ENCODE peak calls at places on chromosomes 11 and 22, in six cellular contexts. Z, N, K, A, F and J are unnamed samples.
A peak's percentile ranks its signal among the peaks of the same experiment; 100 is the strongest.

GRCh38 chr22:41557401-41558240 is 3.2 kb upstream of the CSDC2 start:
- DNase-seq in Z (peak; percentile 98), A (peak; percentile 94), N (no peak), K (peak; percentile 57), F (no peak), J (no peak)

GRCh38 chr22:20741634-20742581 is 32.0 kb upstream of the SERPIND1 start:
- DNase-seq in Z (peak; percentile 34), K (peak; percentile 77), F (no peak), N (peak; percentile 65), A (peak; percentile 13), J (peak; percentile 1)

GRCh38 chr11:67117667-67118058 is 1.4 kb upstream of the KDM2A start:
- DNase-seq in F (peak; percentile 19), A (no peak), N (no peak), Z (no peak), K (peak; percentile 69), J (no peak)

GRCh38 chr11:13494051-13494450 is 1.7 kb downstream of the PTH start:
- DNase-seq in K (no peak), F (no peak), Z (no peak), N (no peak), A (no peak), J (no peak)

GRCh38 chr11:5004429-5005274 is 10.0 kb downstream of the OR51L1 start:
- DNase-seq in A (peak; percentile 61), Z (peak; percentile 57), K (peak; percentile 79), N (peak; percentile 65), F (no peak), J (peak; percentile 22)

GRCh38 chr11:3942160-3942955 is 86.9 kb downstream of the STIM1 start:
- DNase-seq in N (no peak), K (no peak), A (no peak), F (no peak), Z (no peak), J (no peak)

GRCh38 chr11:75182652-75183051 is 31.7 kb downstream of the SLCO2B1 start:
- DNase-seq in Z (no peak), F (no peak), K (no peak), N (no peak), A (no peak), J (no peak)

GRCh38 chr11:64566042-64566914 is 24.7 kb upstream of the SLC22A12 start:
- DNase-seq in N (peak; percentile 85), A (peak; percentile 65), F (no peak), K (peak; percentile 90), Z (peak; percentile 81), J (peak; percentile 73)

GRCh38 chr11:108069947-108070346 is 51.4 kb upstream of the ACAT1 start:
- DNase-seq in Z (peak; percentile 67), A (peak; percentile 75), K (no peak), F (no peak), N (no peak), J (peak; percentile 9)

GRCh38 chr22:48254311-48254873 is 1491.9 kb downstream of the TBC1D22A start:
- DNase-seq in A (no peak), K (no peak), F (no peak), N (no peak), Z (no peak), J (no peak)

GRCh38 chr11:36350137-36350513 is 54.0 kb downstream of the PRR5L start:
- DNase-seq in K (no peak), A (no peak), Z (no peak), N (no peak), F (no peak), J (no peak)

GRCh38 chr22:29803190-29803589 is 34.9 kb downstream of the ASCC2 start:
- DNase-seq in F (no peak), A (no peak), N (no peak), Z (no peak), K (no peak), J (no peak)

GRCh38 chr11:726278-726915 is 20.4 kb downstream of the EPS8L2 start:
- DNase-seq in K (peak; percentile 69), A (peak; percentile 26), F (no peak), Z (no peak), N (no peak), J (peak; percentile 77)

GRCh38 chr11:3609416-3610265 is 32.2 kb downstream of the ART5 start:
- DNase-seq in K (peak; percentile 76), F (no peak), Z (peak; percentile 56), N (peak; percentile 64), A (peak; percentile 37), J (no peak)

GRCh38 chr22:29511126-29511854 is 31.3 kb downstream of the NEFH start:
- DNase-seq in Z (no peak), F (no peak), A (no peak), K (no peak), N (no peak), J (no peak)

GRCh38 chr11:133921026-133921425 is 35.7 kb downstream of the IGSF9B start:
- DNase-seq in A (no peak), Z (no peak), N (no peak), K (no peak), F (no peak), J (no peak)

GRCh38 chr11:32960553-32961164 is 55.0 kb upstream of the DEPDC7 start:
- DNase-seq in N (peak; percentile 69), K (peak; percentile 78), Z (peak; percentile 77), A (peak; percentile 71), F (no peak), J (peak; percentile 9)

GRCh38 chr11:86116386-86116726 is 47.5 kb upstream of the PICALM start:
- DNase-seq in Z (peak; percentile 34), A (peak; percentile 98), F (peak; percentile 2), N (peak; percentile 69), K (no peak), J (peak; percentile 93)

GRCh38 chr11:7906481-7906880 is 24.6 kb downstream of the OR10A6 start:
- DNase-seq in Z (no peak), N (peak; percentile 22), A (no peak), K (peak; percentile 44), F (no peak), J (peak; percentile 81)

GRCh38 chr11:121767433-121767832 is 314.7 kb upstream of the SORL1-AS1 start:
- DNase-seq in F (no peak), A (peak; percentile 50), Z (peak; percentile 7), N (no peak), K (no peak), J (peak; percentile 42)

GRCh38 chr11:15754221-15754620 is 602.1 kb downstream of the SOX6 start:
- DNase-seq in Z (no peak), F (no peak), A (no peak), K (no peak), N (no peak), J (peak; percentile 15)

GRCh38 chr11:15761235-15761634 is 595.1 kb downstream of the SOX6 start:
- DNase-seq in Z (no peak), K (no peak), N (no peak), A (no peak), F (no peak), J (no peak)

GRCh38 chr11:15757299-15757698 is 599.0 kb downstream of the SOX6 start:
- DNase-seq in N (no peak), Z (no peak), F (no peak), K (peak; percentile 3), A (no peak), J (no peak)
- H3K4me1 ChIP-seq in N (no peaks in the 10 kb centered on the region), Z (no peaks in the 10 kb centered on the region), F (no peaks in the 10 kb centered on the region), K (no peaks in the 10 kb centered on the region), A (no peaks in the 10 kb centered on the region), J (no peaks in the 10 kb centered on the region)

GRCh38 chr11:10618490-10618889 is 50.0 kb upstream of the LYVE1 start:
- DNase-seq in Z (no peak), N (no peak), K (no peak), A (no peak), F (no peak), J (no peak)
- H3K4me1 ChIP-seq in Z (no peaks in the 10 kb centered on the region), N (peaks cover 5% of the 10 kb centered on the region), K (no peaks in the 10 kb centered on the region), A (peaks cover 2% of the 10 kb centered on the region), F (peaks cover 5% of the 10 kb centered on the region), J (peaks cover 5% of the 10 kb centered on the region)

DNA sequence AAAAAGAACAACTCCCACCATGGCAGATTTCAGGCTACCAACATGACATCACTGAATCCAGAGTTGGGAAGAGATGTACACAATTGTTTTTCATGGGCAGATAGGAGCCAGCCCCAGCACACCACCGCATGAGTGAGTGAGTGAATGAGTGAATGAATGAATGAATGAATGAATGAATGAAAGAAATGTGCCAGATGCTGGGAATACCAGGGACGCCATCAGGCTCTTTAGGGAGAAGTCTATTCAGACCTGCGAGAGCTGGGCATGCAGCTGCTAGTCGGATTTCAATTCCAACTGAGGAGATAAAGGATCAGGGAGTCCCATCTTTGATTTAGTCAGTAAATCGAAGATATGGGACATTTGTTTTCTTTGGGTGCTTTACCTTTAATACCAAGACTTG is 15.3 kb upstream of the FAM83F start:
- DNase-seq in Z (no peak), K (no peak), F (no peak), N (no peak), A (no peak), J (no peak)
- H3K4me1 ChIP-seq in Z (no peaks in the 10 kb centered on the region), K (no peaks in the 10 kb centered on the region), F (peaks cover 4% of the 10 kb centered on the region), N (no peaks in the 10 kb centered on the region), A (no peaks in the 10 kb centered on the region), J (peaks cover 6% of the 10 kb centered on the region)

DNA sequence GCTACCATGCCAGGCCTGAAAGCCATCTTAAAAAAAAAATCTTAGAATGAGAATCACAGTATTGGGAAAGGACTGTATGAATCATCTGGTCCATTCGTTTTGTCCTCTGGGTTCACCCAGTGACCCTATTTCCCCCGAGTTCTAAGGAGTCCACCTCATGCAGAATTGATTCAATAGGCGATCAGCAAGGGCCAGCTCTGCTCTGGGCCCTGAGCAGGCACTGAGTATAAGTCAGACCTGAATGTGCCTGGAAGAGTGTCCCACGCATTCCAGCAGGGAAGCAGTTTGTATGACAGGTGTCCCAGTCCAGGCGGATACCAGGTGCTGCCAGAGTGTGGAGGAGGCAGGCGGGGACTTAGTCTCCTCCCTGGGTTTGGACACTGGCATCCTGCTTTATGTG is 883 bp upstream of the HMOX1 start:
- DNase-seq in N (no peak), Z (peak; percentile 38), K (no peak), A (peak; percentile 17), F (no peak), J (no peak)
- H3K4me1 ChIP-seq in N (peaks cover 29% of the 10 kb centered on the region), Z (peaks cover 16% of the 10 kb centered on the region), K (peaks cover 69% of the 10 kb centered on the region), A (peaks cover 38% of the 10 kb centered on the region), F (peaks cover 12% of the 10 kb centered on the region), J (peaks cover 6% of the 10 kb centered on the region)

DNA sequence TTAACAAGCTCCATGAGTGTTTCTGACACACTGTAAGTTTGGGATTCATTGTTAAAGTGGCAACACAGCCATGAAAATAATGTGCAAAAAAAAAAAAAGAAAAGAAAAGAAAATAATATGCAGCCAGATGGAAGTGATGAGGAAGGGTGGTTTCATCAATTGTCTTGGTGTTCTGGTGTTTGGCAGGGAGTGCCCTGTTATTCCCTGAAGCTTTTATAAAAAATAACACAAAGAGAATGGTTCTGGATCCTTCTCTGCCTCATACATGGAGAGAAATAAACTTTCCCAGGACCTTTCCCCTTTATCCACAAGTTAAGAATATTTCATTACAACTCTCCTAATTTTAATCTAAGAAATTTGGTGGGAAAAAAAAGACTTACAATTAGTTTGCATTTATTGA is 16.7 kb downstream of the AMOTL1 start:
- DNase-seq in A (no peak), K (no peak), Z (no peak), F (no peak), N (no peak), J (no peak)
- H3K4me1 ChIP-seq in A (peaks cover 23% of the 10 kb centered on the region), K (peaks cover 37% of the 10 kb centered on the region), Z (peaks cover 17% of the 10 kb centered on the region), F (no peaks in the 10 kb centered on the region), N (peaks cover 31% of the 10 kb centered on the region), J (peaks cover 64% of the 10 kb centered on the region)

DNA sequence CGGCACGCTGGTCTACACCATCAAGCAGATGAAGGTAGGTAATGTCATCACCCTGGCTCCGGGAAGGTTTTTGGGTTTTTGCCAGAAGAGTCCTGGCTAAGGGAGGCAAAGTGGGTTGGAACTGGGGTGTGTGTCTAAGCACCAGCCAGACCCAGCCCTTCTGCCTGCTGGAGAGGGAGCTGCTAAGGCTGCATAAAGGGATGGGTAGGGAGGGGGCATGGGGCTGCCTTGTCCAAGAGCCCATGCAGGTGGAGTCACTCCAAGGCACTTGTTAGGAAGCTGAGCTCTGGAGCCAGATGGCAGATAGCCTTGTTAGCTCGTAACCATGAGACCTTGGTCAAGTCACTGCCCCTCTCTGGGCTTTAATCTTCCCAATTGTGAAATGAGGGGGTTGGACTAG is 48.0 kb downstream of the TIMP3 start:
- DNase-seq in A (no peak), K (no peak), Z (no peak), N (no peak), F (no peak), J (no peak)
- H3K4me1 ChIP-seq in A (no peaks in the 10 kb centered on the region), K (no peaks in the 10 kb centered on the region), Z (no peaks in the 10 kb centered on the region), N (no peaks in the 10 kb centered on the region), F (no peaks in the 10 kb centered on the region), J (peaks cover 10% of the 10 kb centered on the region)